ENCODE peak calls at places on chromosome 12, in seven cellular contexts. Q, Y, L, G, A, D and P are unnamed samples. For H3K27me3, the result is how much of the 10 kb centered on the place peaks cover.

GRCh38 chr12:7042847-7043246 is 17.7 kb upstream of the C1S start:
- DNase-seq in Q (no peak), Y (no peak), L (no peak), G (peak), A (peak), D (no peak), P (peak)

GRCh38 chr12:87982208-87982607 is 47.0 kb downstream of the C12orf50 start:
- DNase-seq in Q (no peak), Y (no peak), L (no peak), G (no peak), A (no peak), D (no peak), P (no peak)

GRCh38 chr12:90921536-90921935 is 33.4 kb downstream of the CCER1 start:
- DNase-seq in Q (no peak), Y (no peak), L (no peak), G (no peak), A (no peak), D (no peak), P (no peak)

GRCh38 chr12:110370732-110371141 is 32.8 kb downstream of the ANAPC7 start:
- DNase-seq in Q (no peak), Y (no peak), L (no peak), G (no peak), A (no peak), D (no peak), P (peak)

GRCh38 chr12:6424848-6425247 is 19.9 kb upstream of the CD27 start:
- DNase-seq in Q (no peak), Y (no peak), L (no peak), G (no peak), A (no peak), D (no peak), P (no peak)

GRCh38 chr12:18101043-18101442 is 11.1 kb upstream of the RERGL start:
- DNase-seq in Q (no peak), Y (no peak), L (no peak), G (no peak), A (no peak), D (no peak), P (no peak)

GRCh38 chr12:103546959-103547358 is 40.1 kb upstream of the STAB2 start:
- DNase-seq in Q (no peak), Y (no peak), L (no peak), G (no peak), A (no peak), D (no peak), P (no peak)

GRCh38 chr12:46377678-46378077 is 5.1 kb upstream of the SLC38A2 start:
- DNase-seq in Q (no peak), Y (no peak), L (no peak), G (no peak), A (no peak), D (no peak), P (no peak)

GRCh38 chr12:59716049-59716448 is 120.2 kb downstream of the SLC16A7 start:
- DNase-seq in Q (no peak), Y (no peak), L (no peak), G (no peak), A (no peak), D (no peak), P (no peak)

GRCh38 chr12:26152507-26153102 is 27.8 kb upstream of the BHLHE41 start:
- DNase-seq in Q (no peak), Y (no peak), L (no peak), G (no peak), A (no peak), D (no peak), P (peak)

GRCh38 chr12:76883151-76883550 is 4.3 kb upstream of the CSRP2 start:
- DNase-seq in Q (no peak), Y (no peak), L (no peak), G (no peak), A (no peak), D (peak), P (peak)

GRCh38 chr12:7038591-7038990 is 20.3 kb upstream of the LPCAT3 start:
- DNase-seq in Q (no peak), Y (no peak), L (no peak), G (no peak), A (no peak), D (no peak), P (no peak)

GRCh38 chr12:27394676-27395075 is 51.9 kb upstream of the SMCO2 start:
- DNase-seq in Q (no peak), Y (no peak), L (no peak), G (no peak), A (no peak), D (no peak), P (no peak)

GRCh38 chr12:51846911-51847829 is 1.3 kb downstream of the FIGNL2 start:
- DNase-seq in Q (peak), Y (no peak), L (no peak), G (no peak), A (peak), D (no peak), P (no peak)

GRCh38 chr12:88503344-88503743 is 76.9 kb downstream of the KITLG start:
- DNase-seq in Q (no peak), Y (no peak), L (no peak), G (no peak), A (peak), D (no peak), P (no peak)

GRCh38 chr12:15580431-15580830 is 208.8 kb downstream of the EPS8 start:
- DNase-seq in Q (peak), Y (no peak), L (no peak), G (no peak), A (no peak), D (no peak), P (no peak)

GRCh38 chr12:39077226-39077625 is 171.8 kb upstream of the CPNE8 start:
- DNase-seq in Q (no peak), Y (no peak), L (no peak), G (no peak), A (no peak), D (no peak), P (no peak)

GRCh38 chr12:28629691-28630090 is 439.4 kb downstream of the CCDC91 start:
- DNase-seq in Q (no peak), Y (no peak), L (no peak), G (no peak), A (no peak), D (no peak), P (no peak)

DNA sequence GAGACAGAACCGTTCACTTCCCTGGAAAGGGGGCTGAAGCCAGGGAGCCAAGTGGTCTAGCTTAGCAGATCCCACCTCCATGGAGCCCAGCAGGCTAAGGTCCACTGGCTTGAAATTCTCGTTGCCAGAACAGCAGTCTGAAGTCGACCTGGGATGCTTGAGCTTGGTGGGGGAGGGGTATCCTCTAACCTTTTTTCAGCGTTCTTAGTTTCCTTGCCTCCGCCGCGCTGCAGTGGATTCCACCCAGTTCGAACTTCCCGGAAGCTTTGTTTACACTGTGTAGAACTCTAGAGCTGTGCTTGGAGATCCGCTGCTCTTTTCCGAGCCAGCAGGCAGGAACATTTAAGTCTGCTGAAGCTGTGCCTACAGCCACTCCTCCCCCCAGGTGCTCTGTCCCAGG is 45.2 kb upstream of the FKBP4 start:
- DNase-seq in Q (no peak), Y (no peak), L (no peak), G (no peak), A (peak), D (no peak), P (no peak)
- TF ChIP-seq CTCF in Q (no peak), Y (no peak), L (no peak), G (no peak), A (no peak), D (no peak), P (no peak)

GRCh38 chr12:9732966-9733461 is at the start of gene CLECL1:
- DNase-seq in Q (no peak), Y (no peak), L (no peak), G (no peak), A (no peak), D (no peak), P (no peak)
- H3K4me3 ChIP-seq in Q (no peak), Y (no peak), L (no peak), G (no peak), A (no peak), D (no peak), P (no peak)

DNA sequence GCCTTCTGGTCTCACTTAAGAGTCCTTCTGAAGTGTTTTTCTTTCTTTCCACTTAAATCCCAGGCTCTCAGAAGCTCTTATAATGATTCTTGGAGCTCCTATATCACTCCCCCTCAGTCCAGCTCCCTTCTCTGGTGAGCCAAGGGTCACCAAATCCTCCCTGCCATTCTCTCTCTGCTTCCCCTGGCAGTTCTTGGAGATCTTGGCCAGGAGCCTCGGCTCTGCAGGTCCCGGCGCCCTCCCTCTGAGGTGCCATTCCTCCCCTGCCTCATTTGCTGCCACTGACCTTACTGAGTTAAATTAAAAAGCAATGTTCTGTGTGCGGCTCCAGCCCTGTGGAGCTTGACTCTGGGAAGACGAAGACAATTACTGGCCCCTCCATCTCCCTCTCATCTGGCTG is 7.0 kb downstream of the CISTR start:
- DNase-seq in Q (no peak), Y (no peak), L (no peak), G (no peak), A (no peak), D (no peak), P (no peak)
- H3K27me3 ChIP-seq in Q (under half), Y (under half), L (under half), G (under half), A (half or more), D (half or more), P (under half)

DNA sequence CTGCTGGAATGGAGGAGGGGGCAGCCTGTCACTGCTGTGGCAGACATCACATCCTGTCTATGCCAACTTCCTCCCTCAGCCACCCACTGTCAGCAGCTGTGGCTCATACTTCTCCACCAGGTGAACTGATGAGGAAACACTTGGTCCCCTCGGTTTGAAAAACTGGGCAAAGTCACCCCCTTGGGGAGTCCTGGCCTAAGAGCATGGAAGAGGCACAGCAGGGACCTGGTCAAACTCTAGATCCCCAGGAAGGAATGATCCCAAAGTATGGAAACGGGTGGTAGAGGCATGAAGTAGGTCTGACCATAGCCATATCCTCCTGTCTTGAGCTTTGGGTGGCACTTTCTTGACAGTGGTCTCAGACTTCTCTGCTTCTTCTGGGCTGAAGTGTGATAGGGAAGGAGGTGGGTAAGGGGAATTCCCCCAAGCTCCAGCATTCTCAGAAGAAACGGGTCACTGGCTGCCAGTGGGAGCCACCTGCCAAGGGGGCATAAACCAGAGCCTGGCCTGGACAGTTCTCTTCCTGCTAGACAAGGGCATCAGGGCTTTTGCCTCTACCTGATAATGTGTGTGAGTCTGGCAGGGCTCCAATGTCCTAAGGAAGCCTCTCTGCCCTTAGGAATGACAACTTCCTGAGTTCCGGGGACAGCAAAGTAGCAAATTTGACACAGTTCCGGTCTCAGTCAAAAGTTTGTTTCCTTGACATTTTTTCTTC is 36.0 kb downstream of the FMNL3 start:
- DNase-seq in Q (peak), Y (no peak), L (no peak), G (no peak), A (no peak), D (no peak), P (peak)
- TF ChIP-seq CTCF in Q (no peak), Y (no peak), L (no peak), G (no peak), A (no peak), D (no peak), P (no peak)